ENCODE peak calls at places on chromosomes 3 and 15, in five cellular contexts. G is RPMI7951, I is NCI-H510A, K is GM03348, E is fibroblast of mammary gland. M is an unnamed sample.
A peak's percentile ranks its signal among the peaks of the same experiment; 100 is the strongest.

GRCh38 chr3:45931476-45931875 is 11.8 kb upstream of the CXCR6 start:
- DNase-seq in G (no peak), K (no peak), I (no peak), E (no peak), M (no peak)

GRCh38 chr3:14837188-14837587 is 18.4 kb downstream of the FGD5 start:
- DNase-seq in K (no peak), G (no peak), I (no peak), E (no peak), M (no peak)

GRCh38 chr3:174986685-174987084 is 127.6 kb downstream of the NAALADL2 start:
- DNase-seq in G (no peak), K (peak; percentile 45), E (peak; percentile 42), I (no peak), M (peak; percentile 53)

GRCh38 chr3:177646749-177647148 is 449.5 kb upstream of the TBL1XR1 start:
- DNase-seq in I (no peak), K (no peak), G (peak; percentile 39), E (no peak), M (no peak)

GRCh38 chr3:74041068-74041675 is 416.4 kb upstream of the PDZRN3 start:
- DNase-seq in G (no peak), E (no peak), I (peak; percentile 20), K (no peak), M (no peak)

GRCh38 chr15:51878446-51879386 is 49.3 kb downstream of the TMOD3 start:
- DNase-seq in I (no peak), G (peak; percentile 49), E (peak; percentile 64), K (no peak), M (peak; percentile 70)

GRCh38 chr15:89034305-89034704 is 54.0 kb upstream of the ABHD2 start:
- DNase-seq in G (peak; percentile 46), I (no peak), K (peak; percentile 48), E (peak; percentile 78), M (peak; percentile 52)

GRCh38 chr3:18379647-18380046 is 45.5 kb downstream of the SATB1 start:
- DNase-seq in E (no peak), K (no peak), I (peak; percentile 2), G (no peak), M (no peak)

GRCh38 chr3:184620101-184620798 is 58.7 kb downstream of the EPHB3 start:
- DNase-seq in K (no peak), G (peak; percentile 26), E (peak; percentile 53), I (no peak), M (peak; percentile 70)

GRCh38 chr3:197718904-197719303 is 17.8 kb downstream of the RUBCN start:
- DNase-seq in I (no peak), E (peak; percentile 91), K (peak; percentile 39), G (peak; percentile 66), M (peak; percentile 91)

GRCh38 chr15:50764331-50765201 is 940 bp downstream of the SPPL2A start:
- DNase-seq in K (peak; percentile 23), I (no peak), G (peak; percentile 19), E (peak; percentile 33), M (peak; percentile 50)